ENCODE peak calls at places on chromosomes 1 and 21, in nine cellular contexts. Y is GM13977; W is activated T-cell treated with anti-CD3 and anti-CD28 coated beads, Interleukin-2, amount 50 U/mL, for 1 hour; M is NCI-H1694; U is activated CD4-positive, alpha-beta T cell treated with anti-CD3 and anti-CD28 coated beads for 1 hour; N is fibroblast of the conjunctiva; X is stimulated activated CD8-positive, alpha-beta memory T cell treated with anti-CD3 and anti-CD28 coated beads, Interleukin-7, amount 100 ng/mL, for 48 hours; C is T-helper 17 cell; Q is HAP-1. D is an unnamed sample.

GRCh38 chr1:229854620-229855019 is 212.4 kb upstream of the GALNT2 start:
- DNase-seq in Y (no peak), W (no peak), M (no peak), U (no peak), N (no peak), X (no peak), C (no peak), Q (no peak), D (no peak)

GRCh38 chr21:18248171-18248570 is 3.5 kb downstream of the CHODL start:
- DNase-seq in Y (no peak), W (no peak), M (no peak), U (no peak), N (no peak), X (no peak), C (no peak), Q (no peak), D (no peak)

GRCh38 chr1:71882241-71883036 is 399.9 kb downstream of the NEGR1 start:
- DNase-seq in Y (no peak), W (no peak), M (no peak), U (no peak), N (no peak), X (no peak), C (no peak), Q (no peak), D (no peak)

GRCh38 chr1:26114165-26114927 is 2.7 kb downstream of the PDIK1L start:
- DNase-seq in Y (no peak), W (no peak), M (no peak), U (no peak), N (no peak), X (no peak), C (no peak), Q (no peak), D (no peak)

GRCh38 chr1:168991667-168992475 is 114.6 kb upstream of the ATP1B1 start:
- DNase-seq in Y (no peak), W (no peak), M (no peak), U (no peak), N (no peak), X (peak), C (no peak), Q (no peak), D (no peak)

GRCh38 chr21:45517249-45518065 is 24.8 kb downstream of the SLC19A1 start:
- DNase-seq in Y (peak), W (no peak), M (no peak), U (no peak), N (no peak), X (no peak), C (peak), Q (no peak), D (no peak)

GRCh38 chr1:230158422-230159291 is 91.6 kb downstream of the GALNT2 start:
- DNase-seq in Y (no peak), W (no peak), M (no peak), U (no peak), N (no peak), X (no peak), C (no peak), Q (peak), D (no peak)

GRCh38 chr1:182996816-182997215 is 26.4 kb upstream of the LAMC1 start:
- DNase-seq in Y (no peak), W (no peak), M (no peak), U (no peak), N (no peak), X (no peak), C (no peak), Q (no peak), D (no peak)

GRCh38 chr1:240031414-240031813 is 60.3 kb upstream of the FMN2 start:
- DNase-seq in Y (no peak), W (no peak), M (no peak), U (no peak), N (peak), X (no peak), C (no peak), Q (no peak), D (no peak)

GRCh38 chr21:34997295-34997694 is 51.8 kb downstream of the RUNX1 start:
- DNase-seq in Y (no peak), W (no peak), M (no peak), U (no peak), N (no peak), X (no peak), C (no peak), Q (no peak), D (no peak)

GRCh38 chr1:10475510-10475909 is 760 bp downstream of the PEX14 start:
- DNase-seq in Y (no peak), W (no peak), M (no peak), U (no peak), N (no peak), X (no peak), C (no peak), Q (no peak), D (no peak)

GRCh38 chr1:171166361-171166760 is 18.7 kb upstream of the FMO2 start:
- DNase-seq in Y (no peak), W (no peak), M (no peak), U (no peak), N (no peak), X (no peak), C (no peak), Q (no peak), D (no peak)

GRCh38 chr21:44006017-44006624 is 6.0 kb upstream of the TRAPPC10 start:
- DNase-seq in Y (no peak), W (no peak), M (no peak), U (no peak), N (peak), X (no peak), C (no peak), Q (no peak), D (no peak)

GRCh38 chr1:91830242-91831131 is 55.5 kb downstream of the TGFBR3 start:
- DNase-seq in Y (no peak), W (no peak), M (no peak), U (no peak), N (peak), X (no peak), C (no peak), Q (no peak), D (peak)

GRCh38 chr1:36089393-36090121 is 865 bp downstream of the ADPRS start:
- DNase-seq in Y (no peak), W (peak), M (no peak), U (no peak), N (no peak), X (no peak), C (no peak), Q (peak), D (no peak)

GRCh38 chr1:164559342-164560070 is 522 bp downstream of the PBX1 start:
- DNase-seq in Y (no peak), W (no peak), M (peak), U (no peak), N (no peak), X (no peak), C (no peak), Q (peak), D (peak)

GRCh38 chr1:42777860-42778259 is 6.9 kb upstream of the TMEM269 start:
- DNase-seq in Y (peak), W (no peak), M (peak), U (no peak), N (peak), X (no peak), C (no peak), Q (peak), D (peak)

GRCh38 chr21:44755227-44755626 is 43.9 kb upstream of the TSPEAR start:
- DNase-seq in Y (no peak), W (no peak), M (no peak), U (no peak), N (no peak), X (no peak), C (no peak), Q (no peak), D (no peak)

GRCh38 chr1:14549897-14550635 is 48.4 kb upstream of the KAZN start:
- DNase-seq in Y (no peak), W (no peak), M (no peak), U (no peak), N (no peak), X (no peak), C (no peak), Q (no peak), D (no peak)

GRCh38 chr1:24195874-24196273 is 8.8 kb upstream of the IFNLR1 start:
- DNase-seq in Y (no peak), W (no peak), M (no peak), U (no peak), N (no peak), X (no peak), C (no peak), Q (no peak), D (no peak)

GRCh38 chr1:225479996-225480720 is 52.3 kb upstream of the LBR start:
- DNase-seq in Y (no peak), W (no peak), M (no peak), U (no peak), N (no peak), X (no peak), C (no peak), Q (no peak), D (no peak)

GRCh38 chr1:180627411-180627810 is 4.4 kb upstream of the XPR1 start:
- DNase-seq in Y (no peak), W (no peak), M (no peak), U (no peak), N (no peak), X (no peak), C (no peak), Q (no peak), D (no peak)

GRCh38 chr1:225778412-225778669 is 715 bp downstream of the SRP9 start:
- DNase-seq in Y (no peak), W (no peak), M (no peak), U (no peak), N (no peak), X (no peak), C (no peak), Q (no peak), D (no peak)

GRCh38 chr1:162905759-162906158 is 44.8 kb upstream of the CCDC190 start:
- DNase-seq in Y (no peak), W (no peak), M (no peak), U (no peak), N (peak), X (no peak), C (no peak), Q (no peak), D (no peak)

GRCh38 chr1:17197696-17198095 is 7.2 kb upstream of the PADI1 start:
- DNase-seq in Y (no peak), W (no peak), M (no peak), U (no peak), N (no peak), X (no peak), C (no peak), Q (peak), D (no peak)

GRCh38 chr1:29099286-29099685 is 24.4 kb downstream of the TMEM200B start:
- DNase-seq in Y (no peak), W (no peak), M (no peak), U (no peak), N (no peak), X (no peak), C (no peak), Q (no peak), D (no peak)

GRCh38 chr1:23452011-23452411 is 27.5 kb upstream of the TCEA3 start:
- DNase-seq in Y (no peak), W (peak), M (no peak), U (peak), N (no peak), X (no peak), C (peak), Q (no peak), D (no peak)

GRCh38 chr1:56139786-56140185 is 439.6 kb downstream of the PLPP3 start:
- DNase-seq in Y (no peak), W (no peak), M (no peak), U (no peak), N (no peak), X (no peak), C (no peak), Q (no peak), D (no peak)

GRCh38 chr1:244445320-244446181 is 6.2 kb downstream of the ADSS2 start:
- DNase-seq in Y (no peak), W (no peak), M (no peak), U (no peak), N (no peak), X (no peak), C (no peak), Q (peak), D (no peak)

GRCh38 chr1:186307445-186307844 is 67.6 kb downstream of the TPR start:
- DNase-seq in Y (no peak), W (no peak), M (no peak), U (no peak), N (no peak), X (no peak), C (no peak), Q (no peak), D (no peak)